ENCODE peak calls at places on chromosomes 16 and 17, in seven cellular contexts. One of them, this sample, is unnamed.

GRCh38 chr16:81500833-81501521 is 56.4 kb downstream of the CMIP start:
- DNase-seq in glutamatergic neuron: no peak
- DNase-seq in CD8-positive, alpha-beta T cell: no peak
- DNase-seq in esophagus muscularis mucosa: no peak
- DNase-seq in H1: no peak
- DNase-seq in dorsolateral prefrontal cortex: peak; percentile 44
- DNase-seq in astrocyte of the cerebellum: peak; percentile 76
- DNase-seq in this sample: no peak

GRCh38 chr16:6880263-6880662 is 452.4 kb upstream of the RBFOX1 start:
- DNase-seq in astrocyte of the cerebellum: no peak
- DNase-seq in esophagus muscularis mucosa: no peak
- DNase-seq in dorsolateral prefrontal cortex: no peak
- DNase-seq in CD8-positive, alpha-beta T cell: no peak
- DNase-seq in glutamatergic neuron: no peak
- DNase-seq in H1: no peak
- DNase-seq in this sample: no peak

GRCh38 chr16:12764813-12765212 is 38.9 kb downstream of the CPPED1 start:
- DNase-seq in astrocyte of the cerebellum: no peak
- DNase-seq in glutamatergic neuron: no peak
- DNase-seq in esophagus muscularis mucosa: no peak
- DNase-seq in dorsolateral prefrontal cortex: no peak
- DNase-seq in CD8-positive, alpha-beta T cell: no peak
- DNase-seq in H1: no peak
- DNase-seq in this sample: no peak

GRCh38 chr16:70713342-70713741 is 27.5 kb upstream of the MTSS2 start:
- DNase-seq in H1: no peak
- DNase-seq in dorsolateral prefrontal cortex: no peak
- DNase-seq in esophagus muscularis mucosa: no peak
- DNase-seq in glutamatergic neuron: no peak
- DNase-seq in CD8-positive, alpha-beta T cell: no peak
- DNase-seq in astrocyte of the cerebellum: no peak
- DNase-seq in this sample: no peak

GRCh38 chr17:74916136-74916850 is 6.8 kb downstream of the USH1G start:
- DNase-seq in dorsolateral prefrontal cortex: no peak
- DNase-seq in astrocyte of the cerebellum: no peak
- DNase-seq in H1: no peak
- DNase-seq in esophagus muscularis mucosa: no peak
- DNase-seq in CD8-positive, alpha-beta T cell: no peak
- DNase-seq in glutamatergic neuron: no peak
- DNase-seq in this sample: no peak

GRCh38 chr17:72421128-72422092 is 300.6 kb downstream of the SOX9 start:
- DNase-seq in glutamatergic neuron: no peak
- DNase-seq in esophagus muscularis mucosa: no peak
- DNase-seq in astrocyte of the cerebellum: peak; percentile 95
- DNase-seq in H1: no peak
- DNase-seq in CD8-positive, alpha-beta T cell: no peak
- DNase-seq in dorsolateral prefrontal cortex: no peak
- DNase-seq in this sample: no peak

GRCh38 chr16:15650698-15651161 is 685 bp downstream of the NDE1 start:
- DNase-seq in esophagus muscularis mucosa: no peak
- DNase-seq in CD8-positive, alpha-beta T cell: no peak
- DNase-seq in dorsolateral prefrontal cortex: no peak
- DNase-seq in H1: no peak
- DNase-seq in astrocyte of the cerebellum: no peak
- DNase-seq in glutamatergic neuron: no peak
- DNase-seq in this sample: no peak

GRCh38 chr17:6555331-6556120 is 829 bp downstream of the PITPNM3 start:
- DNase-seq in H1: peak; percentile 67
- DNase-seq in esophagus muscularis mucosa: no peak
- DNase-seq in glutamatergic neuron: peak; percentile 60
- DNase-seq in CD8-positive, alpha-beta T cell: no peak
- DNase-seq in astrocyte of the cerebellum: no peak
- DNase-seq in dorsolateral prefrontal cortex: peak; percentile 52
- DNase-seq in this sample: no peak

GRCh38 chr17:7296189-7296861 is 1.9 kb upstream of the YBX2 start:
- DNase-seq in CD8-positive, alpha-beta T cell: peak; percentile 82
- DNase-seq in glutamatergic neuron: peak; percentile 93
- DNase-seq in esophagus muscularis mucosa: peak; percentile 98
- DNase-seq in dorsolateral prefrontal cortex: peak; percentile 64
- DNase-seq in astrocyte of the cerebellum: peak; percentile 40
- DNase-seq in H1: peak; percentile 96
- DNase-seq in this sample: peak; percentile 94

DNA sequence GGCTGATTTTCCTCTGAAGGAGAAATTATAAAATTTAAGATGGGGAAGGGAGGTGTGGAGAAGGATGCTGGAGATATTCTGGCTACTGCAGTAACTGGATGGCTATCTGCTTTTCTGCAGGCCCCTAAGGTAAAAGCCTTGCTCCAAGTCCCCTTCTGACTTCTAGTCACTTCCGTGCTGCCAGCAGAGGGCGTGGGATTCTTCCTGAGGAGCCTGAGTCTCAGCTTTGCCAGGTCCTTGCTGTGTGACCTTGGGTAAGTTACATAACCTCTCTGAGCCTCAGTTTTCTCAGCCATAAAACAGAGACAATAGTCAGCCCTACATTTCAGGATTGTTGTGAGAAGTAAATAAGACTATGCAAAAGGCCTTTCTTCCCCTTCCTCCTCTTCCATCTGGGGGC is 24.3 kb upstream of the TMEM220 start:
- DNase-seq in H1: peak; percentile 78
- DNase-seq in esophagus muscularis mucosa: no peak
- DNase-seq in astrocyte of the cerebellum: no peak
- DNase-seq in dorsolateral prefrontal cortex: no peak
- DNase-seq in CD8-positive, alpha-beta T cell: no peak
- DNase-seq in glutamatergic neuron: peak; percentile 70
- DNase-seq in this sample: no peak
- TF ChIP-seq CTCF in H1: peak; percentile 77
- TF ChIP-seq CTCF in esophagus muscularis mucosa: no peak
- TF ChIP-seq CTCF in astrocyte of the cerebellum: peak; percentile 35
- TF ChIP-seq CTCF in dorsolateral prefrontal cortex: no peak
- TF ChIP-seq CTCF in CD8-positive, alpha-beta T cell: no peak
- TF ChIP-seq CTCF in glutamatergic neuron: peak; percentile 32
- TF ChIP-seq CTCF in this sample: peak; percentile 61

DNA sequence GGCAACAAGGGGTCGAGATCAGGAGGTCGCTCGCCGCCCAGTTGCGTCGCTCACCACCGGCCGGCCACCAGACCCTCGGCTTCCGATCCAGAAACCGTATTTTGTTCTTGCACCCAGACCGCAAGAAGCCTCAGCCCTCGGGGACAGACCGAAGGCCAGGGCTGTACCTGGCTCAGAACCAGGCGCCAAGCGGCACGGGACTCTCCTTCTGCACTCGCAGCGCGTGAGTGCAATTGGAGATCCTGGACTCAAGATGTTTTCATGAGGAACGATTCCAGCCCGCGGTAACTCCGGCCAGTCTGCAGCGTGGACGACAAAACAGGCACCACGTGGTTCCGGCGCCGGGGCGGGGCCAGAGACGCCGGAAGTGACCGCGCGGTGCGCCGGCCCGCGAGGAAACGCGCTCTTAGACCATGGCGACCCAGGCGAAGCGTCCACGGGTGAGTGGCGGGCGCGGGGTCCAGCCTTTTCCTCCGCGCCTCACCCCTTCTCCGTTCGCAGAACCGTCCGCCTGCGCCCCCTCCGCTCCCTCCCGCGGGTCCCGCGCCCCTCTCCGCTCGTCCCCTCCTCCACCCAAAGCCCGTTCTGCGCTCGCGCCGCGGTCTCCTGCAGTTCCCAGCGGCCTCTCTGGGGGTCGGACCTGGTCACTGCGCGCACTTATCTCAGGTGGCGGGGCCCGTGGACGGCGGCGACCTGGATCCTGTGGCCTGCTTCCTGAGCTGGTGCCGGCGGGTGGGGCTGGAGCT is at the start of gene SETD6:
- DNase-seq in CD8-positive, alpha-beta T cell: peak; percentile 81
- DNase-seq in H1: peak; percentile 92
- DNase-seq in dorsolateral prefrontal cortex: peak; percentile 92
- DNase-seq in glutamatergic neuron: peak; percentile 95
- DNase-seq in esophagus muscularis mucosa: peak; percentile 97
- DNase-seq in astrocyte of the cerebellum: peak; percentile 76
- DNase-seq in this sample: peak; percentile 95
- TF ChIP-seq CTCF in CD8-positive, alpha-beta T cell: no peak
- TF ChIP-seq CTCF in H1: no peak
- TF ChIP-seq CTCF in dorsolateral prefrontal cortex: peak; percentile 49
- TF ChIP-seq CTCF in glutamatergic neuron: peak; percentile 42
- TF ChIP-seq CTCF in esophagus muscularis mucosa: no peak
- TF ChIP-seq CTCF in astrocyte of the cerebellum: no peak
- TF ChIP-seq CTCF in this sample: peak; percentile 66

DNA sequence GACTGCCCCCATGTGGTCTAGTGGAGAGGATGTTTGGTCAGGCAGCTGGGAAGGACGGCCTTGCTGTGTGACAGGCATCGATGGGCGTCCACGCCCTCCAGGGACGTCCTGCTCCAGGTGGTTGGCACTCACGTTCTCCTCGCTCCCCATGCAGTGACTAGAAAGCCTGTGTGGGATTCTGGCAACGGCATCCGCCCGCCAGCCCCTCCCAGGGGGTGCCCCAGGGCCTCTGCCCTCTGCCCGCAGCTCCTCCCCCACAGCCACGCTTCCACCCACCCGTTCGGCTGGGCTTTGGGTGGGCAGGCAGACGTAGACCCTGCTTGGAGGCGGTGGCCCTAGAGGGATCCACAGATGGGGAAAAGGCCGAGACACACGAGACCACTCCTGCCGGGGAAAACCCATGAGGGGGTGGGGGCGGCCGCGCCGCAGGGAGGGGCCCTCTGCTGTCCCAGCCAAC is 4.7 kb upstream of the IL17C start:
- DNase-seq in esophagus muscularis mucosa: no peak
- DNase-seq in astrocyte of the cerebellum: no peak
- DNase-seq in H1: peak; percentile 73
- DNase-seq in glutamatergic neuron: peak; percentile 67
- DNase-seq in CD8-positive, alpha-beta T cell: peak; percentile 73
- DNase-seq in dorsolateral prefrontal cortex: peak; percentile 25
- DNase-seq in this sample: no peak
- TF ChIP-seq CTCF in esophagus muscularis mucosa: no peak
- TF ChIP-seq CTCF in astrocyte of the cerebellum: peak; percentile 12
- TF ChIP-seq CTCF in H1: peak; percentile 62
- TF ChIP-seq CTCF in glutamatergic neuron: no peak
- TF ChIP-seq CTCF in CD8-positive, alpha-beta T cell: no peak
- TF ChIP-seq CTCF in dorsolateral prefrontal cortex: no peak
- TF ChIP-seq CTCF in this sample: peak; percentile 9

GRCh38 chr17:27879987-27880608 is 13.1 kb downstream of the LYRM9 start:
- DNase-seq in astrocyte of the cerebellum: peak; percentile 24
- DNase-seq in glutamatergic neuron: peak; percentile 82
- DNase-seq in CD8-positive, alpha-beta T cell: peak; percentile 74
- DNase-seq in esophagus muscularis mucosa: no peak
- DNase-seq in H1: peak; percentile 87
- DNase-seq in dorsolateral prefrontal cortex: peak; percentile 79
- DNase-seq in this sample: no peak
- TF ChIP-seq CTCF in astrocyte of the cerebellum: peak; percentile 90
- TF ChIP-seq CTCF in glutamatergic neuron: peak; percentile 67
- TF ChIP-seq CTCF in CD8-positive, alpha-beta T cell: peak; percentile 66
- TF ChIP-seq CTCF in esophagus muscularis mucosa: peak; percentile 74
- TF ChIP-seq CTCF in H1: peak; percentile 97
- TF ChIP-seq CTCF in dorsolateral prefrontal cortex: peak; percentile 97
- TF ChIP-seq CTCF in this sample: peak; percentile 90

GRCh38 chr17:73478768-73479424 is 165.3 kb downstream of the SDK2 start:
- DNase-seq in astrocyte of the cerebellum: no peak
- DNase-seq in CD8-positive, alpha-beta T cell: no peak
- DNase-seq in glutamatergic neuron: no peak
- DNase-seq in dorsolateral prefrontal cortex: no peak
- DNase-seq in H1: peak; percentile 65
- DNase-seq in esophagus muscularis mucosa: no peak
- DNase-seq in this sample: no peak
- TF ChIP-seq CTCF in astrocyte of the cerebellum: no peak
- TF ChIP-seq CTCF in CD8-positive, alpha-beta T cell: no peak
- TF ChIP-seq CTCF in glutamatergic neuron: no peak
- TF ChIP-seq CTCF in dorsolateral prefrontal cortex: no peak
- TF ChIP-seq CTCF in H1: peak; percentile 73
- TF ChIP-seq CTCF in esophagus muscularis mucosa: no peak
- TF ChIP-seq CTCF in this sample: peak; percentile 18

GRCh38 chr16:56977256-56977655 is 12.1 kb upstream of the NLRC5 start:
- DNase-seq in esophagus muscularis mucosa: no peak
- DNase-seq in astrocyte of the cerebellum: no peak
- DNase-seq in H1: no peak
- DNase-seq in glutamatergic neuron: no peak
- DNase-seq in dorsolateral prefrontal cortex: no peak
- DNase-seq in CD8-positive, alpha-beta T cell: no peak
- DNase-seq in this sample: no peak
- TF ChIP-seq CTCF in esophagus muscularis mucosa: no peak
- TF ChIP-seq CTCF in astrocyte of the cerebellum: no peak
- TF ChIP-seq CTCF in H1: no peak
- TF ChIP-seq CTCF in glutamatergic neuron: no peak
- TF ChIP-seq CTCF in dorsolateral prefrontal cortex: no peak
- TF ChIP-seq CTCF in CD8-positive, alpha-beta T cell: no peak
- TF ChIP-seq CTCF in this sample: no peak

GRCh38 chr16:86318119-86318518 is 192.2 kb upstream of the FOXF1 start:
- DNase-seq in dorsolateral prefrontal cortex: no peak
- DNase-seq in esophagus muscularis mucosa: no peak
- DNase-seq in H1: no peak
- DNase-seq in CD8-positive, alpha-beta T cell: no peak
- DNase-seq in astrocyte of the cerebellum: no peak
- DNase-seq in glutamatergic neuron: no peak
- DNase-seq in this sample: no peak

GRCh38 chr16:86319871-86320270 is 190.5 kb upstream of the FOXF1 start:
- DNase-seq in esophagus muscularis mucosa: no peak
- DNase-seq in astrocyte of the cerebellum: no peak
- DNase-seq in glutamatergic neuron: no peak
- DNase-seq in dorsolateral prefrontal cortex: no peak
- DNase-seq in H1: no peak
- DNase-seq in CD8-positive, alpha-beta T cell: no peak
- DNase-seq in this sample: no peak

GRCh38 chr16:86317617-86318021 is 192.7 kb upstream of the FOXF1 start:
- DNase-seq in CD8-positive, alpha-beta T cell: no peak
- DNase-seq in esophagus muscularis mucosa: no peak
- DNase-seq in H1: no peak
- DNase-seq in astrocyte of the cerebellum: no peak
- DNase-seq in glutamatergic neuron: no peak
- DNase-seq in dorsolateral prefrontal cortex: no peak
- DNase-seq in this sample: no peak

GRCh38 chr16:86314402-86315025 is 195.8 kb upstream of the FOXF1 start:
- DNase-seq in glutamatergic neuron: no peak
- DNase-seq in esophagus muscularis mucosa: no peak
- DNase-seq in astrocyte of the cerebellum: no peak
- DNase-seq in CD8-positive, alpha-beta T cell: no peak
- DNase-seq in H1: no peak
- DNase-seq in dorsolateral prefrontal cortex: no peak
- DNase-seq in this sample: no peak

GRCh38 chr16:86316967-86317616 is 193.2 kb upstream of the FOXF1 start:
- DNase-seq in astrocyte of the cerebellum: no peak
- DNase-seq in H1: no peak
- DNase-seq in CD8-positive, alpha-beta T cell: no peak
- DNase-seq in glutamatergic neuron: no peak
- DNase-seq in esophagus muscularis mucosa: no peak
- DNase-seq in dorsolateral prefrontal cortex: no peak
- DNase-seq in this sample: no peak
- TF ChIP-seq CTCF in astrocyte of the cerebellum: no peak
- TF ChIP-seq CTCF in H1: peak; percentile 19
- TF ChIP-seq CTCF in CD8-positive, alpha-beta T cell: no peak
- TF ChIP-seq CTCF in glutamatergic neuron: no peak
- TF ChIP-seq CTCF in esophagus muscularis mucosa: no peak
- TF ChIP-seq CTCF in dorsolateral prefrontal cortex: no peak
- TF ChIP-seq CTCF in this sample: no peak

This sample was measured in chondrocyte.